ENCODE peak calls at places on chromosomes 1 and 21, in four cellular contexts. One of them, this sample, is unnamed.

GRCh38 chr1:162706003-162706402 is 73.7 kb downstream of the DDR2 start:
- DNase-seq in lower leg skin: no peak
- DNase-seq in breast epithelium: no peak
- DNase-seq in ovary: no peak
- DNase-seq in this sample: no peak

GRCh38 chr1:247841796-247842195 is at the start of gene OR11L1:
- DNase-seq in ovary: no peak
- DNase-seq in breast epithelium: no peak
- DNase-seq in lower leg skin: no peak
- DNase-seq in this sample: no peak

GRCh38 chr1:219090618-219091017 is 83.1 kb upstream of the LYPLAL1 start:
- DNase-seq in breast epithelium: no peak
- DNase-seq in lower leg skin: no peak
- DNase-seq in ovary: no peak
- DNase-seq in this sample: no peak

GRCh38 chr1:171179323-171180227 is 5.5 kb upstream of the FMO2 start:
- DNase-seq in lower leg skin: no peak
- DNase-seq in ovary: no peak
- DNase-seq in breast epithelium: no peak
- DNase-seq in this sample: no peak

GRCh38 chr1:236451796-236452373 is 57.8 kb downstream of the EDARADD start:
- DNase-seq in lower leg skin: no peak
- DNase-seq in breast epithelium: no peak
- DNase-seq in ovary: no peak
- DNase-seq in this sample: peak

GRCh38 chr1:186473047-186473446 is 12.1 kb upstream of the PDC start:
- DNase-seq in ovary: no peak
- DNase-seq in lower leg skin: no peak
- DNase-seq in breast epithelium: no peak
- DNase-seq in this sample: no peak

GRCh38 chr1:100036718-100037664 is 67.2 kb downstream of the SLC35A3 start:
- DNase-seq in breast epithelium: no peak
- DNase-seq in ovary: no peak
- DNase-seq in lower leg skin: no peak
- DNase-seq in this sample: peak

GRCh38 chr1:6982860-6983259 is 197.6 kb downstream of the CAMTA1 start:
- DNase-seq in lower leg skin: no peak
- DNase-seq in breast epithelium: no peak
- DNase-seq in ovary: no peak
- DNase-seq in this sample: no peak

GRCh38 chr1:186164773-186165172 is 210.3 kb downstream of the TPR start:
- DNase-seq in lower leg skin: no peak
- DNase-seq in breast epithelium: no peak
- DNase-seq in ovary: no peak
- DNase-seq in this sample: no peak

GRCh38 chr1:179178965-179179364 is 50.5 kb downstream of the ABL2 start:
- DNase-seq in lower leg skin: no peak
- DNase-seq in breast epithelium: no peak
- DNase-seq in ovary: no peak
- DNase-seq in this sample: no peak

GRCh38 chr1:185627136-185627535 is 107.1 kb upstream of the HMCN1 start:
- DNase-seq in breast epithelium: no peak
- DNase-seq in ovary: no peak
- DNase-seq in lower leg skin: no peak
- DNase-seq in this sample: no peak

GRCh38 chr1:96306809-96307208 is 414.8 kb upstream of the PTBP2 start:
- DNase-seq in breast epithelium: no peak
- DNase-seq in ovary: no peak
- DNase-seq in lower leg skin: no peak
- DNase-seq in this sample: no peak

GRCh38 chr1:173507205-173507846 is 30.2 kb downstream of the PRDX6 start:
- DNase-seq in breast epithelium: no peak
- DNase-seq in ovary: no peak
- DNase-seq in lower leg skin: no peak
- DNase-seq in this sample: no peak

GRCh38 chr1:37697090-37697489 is 4.8 kb downstream of the CDCA8 start:
- DNase-seq in breast epithelium: no peak
- DNase-seq in ovary: no peak
- DNase-seq in lower leg skin: no peak
- DNase-seq in this sample: no peak

GRCh38 chr1:243708210-243708609 is 141.8 kb downstream of the AKT3 start:
- DNase-seq in lower leg skin: no peak
- DNase-seq in ovary: no peak
- DNase-seq in breast epithelium: no peak
- DNase-seq in this sample: no peak

GRCh38 chr1:48222501-48223242 is at the start of gene SLC5A9:
- DNase-seq in ovary: no peak
- DNase-seq in lower leg skin: no peak
- DNase-seq in breast epithelium: no peak
- DNase-seq in this sample: no peak
- TF ChIP-seq POLR2A in ovary: no peak
- TF ChIP-seq POLR2A in lower leg skin: no peak
- TF ChIP-seq POLR2A in breast epithelium: no peak
- TF ChIP-seq POLR2A in this sample: no peak

GRCh38 chr21:36076878-36077658 is 7.2 kb downstream of the CBR1 start:
- DNase-seq in breast epithelium: no peak
- DNase-seq in ovary: no peak
- DNase-seq in lower leg skin: no peak
- DNase-seq in this sample: no peak

GRCh38 chr21:36079671-36080070 is 9.8 kb downstream of the CBR1 start:
- DNase-seq in lower leg skin: no peak
- DNase-seq in breast epithelium: no peak
- DNase-seq in ovary: no peak
- DNase-seq in this sample: no peak

GRCh38 chr21:36077758-36078157 is 7.9 kb downstream of the CBR1 start:
- DNase-seq in lower leg skin: no peak
- DNase-seq in breast epithelium: no peak
- DNase-seq in ovary: no peak
- DNase-seq in this sample: no peak

GRCh38 chr21:36080386-36080785 is 10.6 kb downstream of the CBR1 start:
- DNase-seq in lower leg skin: no peak
- DNase-seq in breast epithelium: no peak
- DNase-seq in ovary: no peak
- DNase-seq in this sample: no peak

GRCh38 chr21:36079010-36079649 is 9.3 kb downstream of the CBR1 start:
- DNase-seq in breast epithelium: no peak
- DNase-seq in ovary: no peak
- DNase-seq in lower leg skin: no peak
- DNase-seq in this sample: no peak
- TF ChIP-seq POLR2A in breast epithelium: no peak
- TF ChIP-seq POLR2A in ovary: no peak
- TF ChIP-seq POLR2A in lower leg skin: no peak
- TF ChIP-seq POLR2A in this sample: no peak

GRCh38 chr21:41764558-41765392 is 2.1 kb downstream of the RIPK4 start:
- DNase-seq in lower leg skin: no peak
- DNase-seq in breast epithelium: no peak
- DNase-seq in ovary: no peak
- DNase-seq in this sample: no peak
- TF ChIP-seq POLR2A in lower leg skin: no peak
- TF ChIP-seq POLR2A in breast epithelium: no peak
- TF ChIP-seq POLR2A in ovary: no peak
- TF ChIP-seq POLR2A in this sample: no peak

GRCh38 chr1:156055343-156055645 is 712 bp downstream of the LAMTOR2 start:
- DNase-seq in ovary: no peak
- DNase-seq in lower leg skin: no peak
- DNase-seq in breast epithelium: no peak
- DNase-seq in this sample: no peak

GRCh38 chr1:156055649-156056048 is 1.1 kb downstream of the LAMTOR2 start:
- DNase-seq in breast epithelium: no peak
- DNase-seq in ovary: no peak
- DNase-seq in lower leg skin: no peak
- DNase-seq in this sample: no peak

GRCh38 chr1:156054500-156055342 is at the start of gene LAMTOR2:
- DNase-seq in lower leg skin: peak
- DNase-seq in breast epithelium: peak
- DNase-seq in ovary: peak
- DNase-seq in this sample: peak

GRCh38 chr1:156052862-156053769 is 482 bp downstream of the UBQLN4 start:
- DNase-seq in breast epithelium: peak
- DNase-seq in ovary: peak
- DNase-seq in lower leg skin: peak
- DNase-seq in this sample: peak

DNA sequence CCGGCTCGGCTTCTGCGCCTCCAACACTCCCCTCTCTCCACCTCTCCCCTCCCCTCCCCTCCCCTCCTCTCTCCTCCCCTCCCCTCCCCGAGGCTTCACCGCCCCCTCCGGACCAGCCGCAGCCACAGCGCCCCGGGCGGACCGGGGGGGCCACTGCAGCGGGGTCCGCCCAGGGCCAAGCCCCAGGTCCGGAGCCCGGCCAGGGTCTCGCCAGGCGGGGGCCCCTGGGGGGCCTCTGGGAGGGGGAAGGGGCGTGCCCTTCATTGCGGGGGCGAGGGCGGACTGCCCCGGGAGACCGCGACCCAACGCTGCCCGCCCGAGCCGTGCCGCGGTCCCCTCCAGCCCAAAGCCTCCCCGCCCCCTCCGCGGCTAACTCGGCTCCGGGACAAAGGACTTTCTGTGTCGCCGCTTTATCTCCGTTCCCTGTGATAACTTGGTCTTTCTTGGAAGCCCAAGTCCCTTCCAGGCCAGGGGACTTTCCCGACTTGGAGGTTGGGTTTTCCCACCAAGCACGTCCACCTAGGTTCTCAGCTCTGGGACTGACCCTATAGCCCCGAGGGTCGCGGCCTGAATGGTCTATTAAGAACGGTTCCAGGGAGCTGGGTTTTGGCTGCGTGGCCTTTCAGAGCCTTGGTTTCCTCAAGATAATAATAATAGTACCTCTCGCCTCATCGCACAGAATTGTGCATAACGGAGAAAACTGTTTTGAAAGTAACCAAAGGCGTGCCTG is at the start of gene UBQLN4:
- DNase-seq in lower leg skin: peak
- DNase-seq in ovary: peak
- DNase-seq in breast epithelium: peak
- DNase-seq in this sample: peak
- TF ChIP-seq POLR2A in lower leg skin: no peak
- TF ChIP-seq POLR2A in ovary: no peak
- TF ChIP-seq POLR2A in breast epithelium: no peak
- TF ChIP-seq POLR2A in this sample: no peak

DNA sequence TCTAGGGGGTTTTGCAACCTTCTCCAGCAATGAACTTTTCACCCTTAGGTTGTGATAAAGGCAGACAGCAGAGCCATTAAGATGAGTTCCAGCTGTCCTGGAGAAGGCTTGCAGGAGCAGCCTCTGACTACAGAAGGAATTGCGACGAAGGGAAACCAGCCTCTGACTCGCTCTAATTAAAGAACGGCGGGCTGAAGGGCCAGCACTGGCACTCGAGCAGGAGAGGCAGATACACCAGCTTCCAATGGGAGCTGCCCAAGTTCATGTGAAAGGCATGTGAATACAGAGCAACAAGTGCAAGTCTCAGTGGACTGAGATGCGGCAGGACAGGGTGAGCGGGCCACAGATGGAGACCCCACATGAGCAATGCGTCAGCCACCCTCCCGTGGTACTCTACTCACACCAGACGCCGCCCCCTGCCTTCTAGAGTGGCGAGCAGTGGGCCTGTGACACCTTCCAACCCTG is 15.7 kb downstream of the RCC2 start:
- DNase-seq in ovary: peak
- DNase-seq in lower leg skin: no peak
- DNase-seq in breast epithelium: no peak
- DNase-seq in this sample: no peak
- TF ChIP-seq POLR2A in ovary: no peak
- TF ChIP-seq POLR2A in lower leg skin: no peak
- TF ChIP-seq POLR2A in breast epithelium: no peak
- TF ChIP-seq POLR2A in this sample: no peak

This sample was measured in adrenal gland.